ENCODE peak calls at places on chromosomes 1 and 21, in four cellular contexts. One of them, this sample, is unnamed.

GRCh38 chr21:41847066-41847804 is 31.9 kb downstream of the PRDM15 start:
- DNase-seq in sciatic nerve: peak
- DNase-seq in GM03348: no peak
- DNase-seq in cardiac fibroblast: peak
- DNase-seq in this sample: no peak

GRCh38 chr21:45319461-45320211 is 31.9 kb upstream of the POFUT2 start:
- DNase-seq in sciatic nerve: peak
- DNase-seq in GM03348: no peak
- DNase-seq in cardiac fibroblast: no peak
- DNase-seq in this sample: no peak

GRCh38 chr1:202593845-202594244 is 116.4 kb downstream of the SYT2 start:
- DNase-seq in sciatic nerve: no peak
- DNase-seq in GM03348: no peak
- DNase-seq in cardiac fibroblast: no peak
- DNase-seq in this sample: no peak

GRCh38 chr1:25063591-25064416 is 133.7 kb upstream of the RUNX3 start:
- DNase-seq in sciatic nerve: no peak
- DNase-seq in GM03348: no peak
- DNase-seq in cardiac fibroblast: no peak
- DNase-seq in this sample: no peak

GRCh38 chr1:6899141-6899540 is 113.9 kb downstream of the CAMTA1 start:
- DNase-seq in sciatic nerve: no peak
- DNase-seq in GM03348: no peak
- DNase-seq in cardiac fibroblast: peak
- DNase-seq in this sample: no peak

GRCh38 chr1:160679893-160680292 is 31.7 kb downstream of the CD48 start:
- DNase-seq in sciatic nerve: no peak
- DNase-seq in GM03348: no peak
- DNase-seq in cardiac fibroblast: no peak
- DNase-seq in this sample: no peak

GRCh38 chr21:14527690-14528652 is 18.1 kb downstream of the SAMSN1 start:
- DNase-seq in sciatic nerve: no peak
- DNase-seq in GM03348: no peak
- DNase-seq in cardiac fibroblast: no peak
- DNase-seq in this sample: no peak

GRCh38 chr1:25217015-25217414 is 15.3 kb downstream of the SYF2 start:
- DNase-seq in sciatic nerve: no peak
- DNase-seq in GM03348: no peak
- DNase-seq in cardiac fibroblast: no peak
- DNase-seq in this sample: no peak

GRCh38 chr1:156476501-156477298 is 23.9 kb downstream of the MEF2D start:
- DNase-seq in sciatic nerve: no peak
- DNase-seq in GM03348: peak
- DNase-seq in cardiac fibroblast: peak
- DNase-seq in this sample: no peak

GRCh38 chr1:153775432-153776311 is 465 bp downstream of the SLC27A3 start:
- DNase-seq in sciatic nerve: peak
- DNase-seq in GM03348: peak
- DNase-seq in cardiac fibroblast: peak
- DNase-seq in this sample: peak

GRCh38 chr1:150362721-150363425 is 1.1 kb upstream of the RPRD2 start:
- DNase-seq in sciatic nerve: peak
- DNase-seq in GM03348: no peak
- DNase-seq in cardiac fibroblast: no peak
- DNase-seq in this sample: peak

GRCh38 chr1:7611421-7612010 is 159.6 kb upstream of the VAMP3 start:
- DNase-seq in sciatic nerve: peak
- DNase-seq in GM03348: no peak
- DNase-seq in cardiac fibroblast: no peak
- DNase-seq in this sample: no peak

GRCh38 chr1:26861889-26862371 is 1.0 kb upstream of the SFN start:
- DNase-seq in sciatic nerve: no peak
- DNase-seq in GM03348: no peak
- DNase-seq in cardiac fibroblast: no peak
- DNase-seq in this sample: no peak

GRCh38 chr1:81604982-81605381 is 195.8 kb upstream of the ADGRL2 start:
- DNase-seq in sciatic nerve: no peak
- DNase-seq in GM03348: no peak
- DNase-seq in cardiac fibroblast: no peak
- DNase-seq in this sample: no peak

GRCh38 chr1:214833357-214833756 is 230.4 kb downstream of the CENPF start:
- DNase-seq in sciatic nerve: no peak
- DNase-seq in GM03348: peak
- DNase-seq in cardiac fibroblast: peak
- DNase-seq in this sample: no peak

GRCh38 chr21:27329255-27329851 is 362.5 kb upstream of the ADAMTS5 start:
- DNase-seq in sciatic nerve: no peak
- DNase-seq in GM03348: no peak
- DNase-seq in cardiac fibroblast: peak
- DNase-seq in this sample: no peak

GRCh38 chr1:116389013-116389412 is 16.0 kb downstream of the ATP1A1 start:
- DNase-seq in sciatic nerve: no peak
- DNase-seq in GM03348: no peak
- DNase-seq in cardiac fibroblast: no peak
- DNase-seq in this sample: no peak

GRCh38 chr1:183634429-183635065 is 1.0 kb downstream of the ARPC5 start:
- DNase-seq in sciatic nerve: no peak
- DNase-seq in GM03348: no peak
- DNase-seq in cardiac fibroblast: no peak
- DNase-seq in this sample: no peak

GRCh38 chr1:170162385-170163226 is 16.8 kb downstream of the NTMT2 start:
- DNase-seq in sciatic nerve: peak
- DNase-seq in GM03348: peak
- DNase-seq in cardiac fibroblast: peak
- DNase-seq in this sample: peak

GRCh38 chr21:44575307-44576024 is 1.9 kb downstream of the KRTAP10-4 start:
- DNase-seq in sciatic nerve: no peak
- DNase-seq in GM03348: no peak
- DNase-seq in cardiac fibroblast: no peak
- DNase-seq in this sample: no peak

GRCh38 chr21:33478858-33479678 is 706 bp downstream of the TMEM50B start:
- DNase-seq in sciatic nerve: peak
- DNase-seq in GM03348: peak
- DNase-seq in cardiac fibroblast: peak
- DNase-seq in this sample: peak

GRCh38 chr1:206422525-206422924 is 47.8 kb upstream of the IKBKE start:
- DNase-seq in sciatic nerve: no peak
- DNase-seq in GM03348: no peak
- DNase-seq in cardiac fibroblast: no peak
- DNase-seq in this sample: no peak

GRCh38 chr1:229557214-229557850 is 1.2 kb downstream of the ABCB10 start:
- DNase-seq in sciatic nerve: no peak
- DNase-seq in GM03348: peak
- DNase-seq in cardiac fibroblast: peak
- DNase-seq in this sample: no peak

GRCh38 chr1:67485046-67485811 is 55.0 kb upstream of the SERBP1 start:
- DNase-seq in sciatic nerve: no peak
- DNase-seq in GM03348: no peak
- DNase-seq in cardiac fibroblast: no peak
- DNase-seq in this sample: no peak

GRCh38 chr1:21887216-21887736 is 49.8 kb downstream of the HSPG2 start:
- DNase-seq in sciatic nerve: no peak
- DNase-seq in GM03348: no peak
- DNase-seq in cardiac fibroblast: no peak
- DNase-seq in this sample: no peak

GRCh38 chr1:89126602-89127001 is 688 bp upstream of the GBP2 start:
- DNase-seq in sciatic nerve: no peak
- DNase-seq in GM03348: no peak
- DNase-seq in cardiac fibroblast: no peak
- DNase-seq in this sample: no peak

GRCh38 chr1:57623039-57623790 is 199.4 kb upstream of the DAB1 start:
- DNase-seq in sciatic nerve: no peak
- DNase-seq in GM03348: peak
- DNase-seq in cardiac fibroblast: peak
- DNase-seq in this sample: peak

GRCh38 chr1:113975211-113975895 is 3.9 kb upstream of the OLFML3 start:
- DNase-seq in sciatic nerve: no peak
- DNase-seq in GM03348: peak
- DNase-seq in cardiac fibroblast: peak
- DNase-seq in this sample: no peak

GRCh38 chr1:177256153-177256814 is 85.5 kb downstream of the BRINP2 start:
- DNase-seq in sciatic nerve: peak
- DNase-seq in GM03348: peak
- DNase-seq in cardiac fibroblast: peak
- DNase-seq in this sample: peak

GRCh38 chr21:39004776-39005605 is 178.3 kb downstream of the PSMG1 start:
- DNase-seq in sciatic nerve: no peak
- DNase-seq in GM03348: peak
- DNase-seq in cardiac fibroblast: peak
- DNase-seq in this sample: no peak

GRCh38 chr1:101820080-101820479 is 176.6 kb downstream of the OLFM3 start:
- DNase-seq in sciatic nerve: no peak
- DNase-seq in GM03348: peak
- DNase-seq in cardiac fibroblast: peak
- DNase-seq in this sample: peak

GRCh38 chr1:52707927-52708655 is 9.9 kb upstream of the COA7 start:
- DNase-seq in sciatic nerve: no peak
- DNase-seq in GM03348: peak
- DNase-seq in cardiac fibroblast: peak
- DNase-seq in this sample: no peak

GRCh38 chr21:18869105-18869504 is 465.5 kb upstream of the TMPRSS15 start:
- DNase-seq in sciatic nerve: no peak
- DNase-seq in GM03348: no peak
- DNase-seq in cardiac fibroblast: no peak
- DNase-seq in this sample: no peak

GRCh38 chr1:88683516-88683847 is 591 bp upstream of the PKN2 start:
- DNase-seq in sciatic nerve: peak
- DNase-seq in GM03348: peak
- DNase-seq in cardiac fibroblast: no peak
- DNase-seq in this sample: peak

GRCh38 chr1:106492876-106493275 is 563.6 kb upstream of the PRMT6 start:
- DNase-seq in sciatic nerve: no peak
- DNase-seq in GM03348: no peak
- DNase-seq in cardiac fibroblast: no peak
- DNase-seq in this sample: no peak

GRCh38 chr21:43986544-43987451 is 25.3 kb upstream of the TRAPPC10 start:
- DNase-seq in sciatic nerve: no peak
- DNase-seq in GM03348: no peak
- DNase-seq in cardiac fibroblast: no peak
- DNase-seq in this sample: no peak